ENCODE peak calls at places on chromosomes 13 and 19, in nine cellular contexts. One of them, this sample, is unnamed.

GRCh38 chr13:72346716-72347115 is 380.7 kb downstream of the MZT1 start:
- DNase-seq in epithelial cell of esophagus: no peak
- DNase-seq in posterior vena cava: no peak
- DNase-seq in ACHN: no peak
- DNase-seq in nucleus accumbens: no peak
- DNase-seq in aorta: no peak
- DNase-seq in B cell: no peak
- DNase-seq in MCF 10A: no peak
- DNase-seq in bronchial epithelial cell: no peak
- DNase-seq in this sample: no peak

GRCh38 chr13:84563611-84564010 is 681.3 kb upstream of the SLITRK1 start:
- DNase-seq in MCF 10A: no peak
- DNase-seq in epithelial cell of esophagus: no peak
- DNase-seq in aorta: no peak
- DNase-seq in bronchial epithelial cell: no peak
- DNase-seq in B cell: no peak
- DNase-seq in nucleus accumbens: no peak
- DNase-seq in posterior vena cava: no peak
- DNase-seq in ACHN: no peak
- DNase-seq in this sample: no peak

GRCh38 chr19:34732548-34733255 is 1.3 kb upstream of the ZNF181 start:
- DNase-seq in nucleus accumbens: no peak
- DNase-seq in posterior vena cava: no peak
- DNase-seq in aorta: no peak
- DNase-seq in MCF 10A: no peak
- DNase-seq in bronchial epithelial cell: no peak
- DNase-seq in ACHN: no peak
- DNase-seq in epithelial cell of esophagus: no peak
- DNase-seq in B cell: no peak
- DNase-seq in this sample: no peak

GRCh38 chr19:12954150-12954962 is 2.7 kb downstream of the GADD45GIP1 start:
- DNase-seq in posterior vena cava: peak
- DNase-seq in nucleus accumbens: no peak
- DNase-seq in B cell: no peak
- DNase-seq in aorta: no peak
- DNase-seq in MCF 10A: no peak
- DNase-seq in ACHN: no peak
- DNase-seq in epithelial cell of esophagus: peak
- DNase-seq in bronchial epithelial cell: no peak
- DNase-seq in this sample: no peak

GRCh38 chr19:3987619-3988371 is 2.5 kb upstream of the EEF2 start:
- DNase-seq in epithelial cell of esophagus: peak
- DNase-seq in bronchial epithelial cell: peak
- DNase-seq in B cell: peak
- DNase-seq in posterior vena cava: peak
- DNase-seq in MCF 10A: peak
- DNase-seq in nucleus accumbens: peak
- DNase-seq in aorta: peak
- DNase-seq in ACHN: peak
- DNase-seq in this sample: peak

GRCh38 chr19:1112254-1113208 is 8.7 kb downstream of the GPX4 start:
- DNase-seq in MCF 10A: no peak
- DNase-seq in posterior vena cava: peak
- DNase-seq in B cell: no peak
- DNase-seq in bronchial epithelial cell: peak
- DNase-seq in nucleus accumbens: no peak
- DNase-seq in aorta: no peak
- DNase-seq in ACHN: no peak
- DNase-seq in epithelial cell of esophagus: peak
- DNase-seq in this sample: no peak

GRCh38 chr13:78258304-78258703 is 339.7 kb upstream of the EDNRB start:
- DNase-seq in B cell: no peak
- DNase-seq in bronchial epithelial cell: no peak
- DNase-seq in MCF 10A: no peak
- DNase-seq in aorta: no peak
- DNase-seq in posterior vena cava: no peak
- DNase-seq in nucleus accumbens: no peak
- DNase-seq in epithelial cell of esophagus: no peak
- DNase-seq in ACHN: no peak
- DNase-seq in this sample: no peak

GRCh38 chr19:46069841-46070341 is 29.1 kb upstream of the IGFL4 start:
- DNase-seq in bronchial epithelial cell: peak
- DNase-seq in B cell: no peak
- DNase-seq in nucleus accumbens: no peak
- DNase-seq in MCF 10A: peak
- DNase-seq in epithelial cell of esophagus: peak
- DNase-seq in posterior vena cava: no peak
- DNase-seq in aorta: no peak
- DNase-seq in ACHN: peak
- DNase-seq in this sample: no peak

GRCh38 chr19:45515081-45515624 is 7.9 kb downstream of the VASP start:
- DNase-seq in ACHN: no peak
- DNase-seq in aorta: no peak
- DNase-seq in bronchial epithelial cell: no peak
- DNase-seq in MCF 10A: no peak
- DNase-seq in posterior vena cava: no peak
- DNase-seq in B cell: peak
- DNase-seq in epithelial cell of esophagus: no peak
- DNase-seq in nucleus accumbens: no peak
- DNase-seq in this sample: no peak

GRCh38 chr13:97749174-97749573 is 204.3 kb upstream of the IPO5 start:
- DNase-seq in MCF 10A: peak
- DNase-seq in posterior vena cava: no peak
- DNase-seq in epithelial cell of esophagus: peak
- DNase-seq in B cell: no peak
- DNase-seq in nucleus accumbens: no peak
- DNase-seq in bronchial epithelial cell: peak
- DNase-seq in aorta: no peak
- DNase-seq in ACHN: peak
- DNase-seq in this sample: no peak

GRCh38 chr13:50990540-50991506 is 81.2 kb downstream of the RNASEH2B start:
- DNase-seq in aorta: peak
- DNase-seq in bronchial epithelial cell: no peak
- DNase-seq in nucleus accumbens: no peak
- DNase-seq in epithelial cell of esophagus: no peak
- DNase-seq in posterior vena cava: peak
- DNase-seq in MCF 10A: no peak
- DNase-seq in B cell: no peak
- DNase-seq in ACHN: no peak
- DNase-seq in this sample: peak

GRCh38 chr13:95955255-95955654 is 97.9 kb downstream of the UGGT2 start:
- DNase-seq in MCF 10A: no peak
- DNase-seq in aorta: no peak
- DNase-seq in nucleus accumbens: no peak
- DNase-seq in posterior vena cava: no peak
- DNase-seq in bronchial epithelial cell: no peak
- DNase-seq in epithelial cell of esophagus: no peak
- DNase-seq in ACHN: no peak
- DNase-seq in B cell: no peak
- DNase-seq in this sample: no peak

GRCh38 chr13:91369432-91369831 is 21.9 kb downstream of the MIR17HG start:
- DNase-seq in bronchial epithelial cell: no peak
- DNase-seq in aorta: no peak
- DNase-seq in posterior vena cava: no peak
- DNase-seq in epithelial cell of esophagus: no peak
- DNase-seq in nucleus accumbens: no peak
- DNase-seq in ACHN: no peak
- DNase-seq in MCF 10A: no peak
- DNase-seq in B cell: no peak
- DNase-seq in this sample: peak

GRCh38 chr13:72508392-72508791 is 219.0 kb downstream of the MZT1 start:
- DNase-seq in B cell: no peak
- DNase-seq in posterior vena cava: no peak
- DNase-seq in aorta: no peak
- DNase-seq in ACHN: no peak
- DNase-seq in MCF 10A: no peak
- DNase-seq in bronchial epithelial cell: no peak
- DNase-seq in nucleus accumbens: no peak
- DNase-seq in epithelial cell of esophagus: no peak
- DNase-seq in this sample: no peak

GRCh38 chr13:99250977-99251825 is 7.0 kb downstream of the GPR18 start:
- DNase-seq in ACHN: no peak
- DNase-seq in nucleus accumbens: no peak
- DNase-seq in MCF 10A: no peak
- DNase-seq in posterior vena cava: no peak
- DNase-seq in bronchial epithelial cell: no peak
- DNase-seq in B cell: no peak
- DNase-seq in aorta: no peak
- DNase-seq in epithelial cell of esophagus: no peak
- DNase-seq in this sample: no peak

This sample was measured in myocyte.